ENCODE peak calls at places on chromosome 14, in ten cellular contexts. One of them, this sample, is unnamed.

GRCh38 chr14:94936411-94936892 is 166.5 kb upstream of the GSC start:
- DNase-seq in adipocyte: peak
- DNase-seq in HEK293T: no peak
- DNase-seq in NCI-H2081: peak
- DNase-seq in frontal cortex: peak
- DNase-seq in fibroblast of the aortic adventitia: peak
- DNase-seq in stimulated activated CD4-positive, alpha-beta T cell treated with anti-CD3 and anti-CD28 coated beads, Interleukin-15, amount 100 ng/mL, for 24 hours: no peak
- DNase-seq in AG09309: peak
- DNase-seq in activated naive CD4-positive, alpha-beta T cell treated with anti-CD3 and anti-CD28 coated beads for 36 hours: no peak
- DNase-seq in activated T-helper 2 cell treated with anti-CD3 and anti-CD28 coated beads, Interferon-gamma antibody, Interleukin-2, Interleukin-4, amounts not matched to agents 10 μg/mL and 5 μg/mL and 100 μg/mL, durations not matched to agents 14 hours and 24 hours and 36 hours: no peak
- DNase-seq in this sample: peak

GRCh38 chr14:102525213-102526143 is 15.9 kb upstream of the ANKRD9 start:
- DNase-seq in adipocyte: peak
- DNase-seq in HEK293T: no peak
- DNase-seq in NCI-H2081: peak
- DNase-seq in frontal cortex: no peak
- DNase-seq in fibroblast of the aortic adventitia: peak
- DNase-seq in stimulated activated CD4-positive, alpha-beta T cell treated with anti-CD3 and anti-CD28 coated beads, Interleukin-15, amount 100 ng/mL, for 24 hours: peak
- DNase-seq in AG09309: no peak
- DNase-seq in activated naive CD4-positive, alpha-beta T cell treated with anti-CD3 and anti-CD28 coated beads for 36 hours: peak
- DNase-seq in activated T-helper 2 cell treated with anti-CD3 and anti-CD28 coated beads, Interferon-gamma antibody, Interleukin-2, Interleukin-4, amounts not matched to agents 10 μg/mL and 5 μg/mL and 100 μg/mL, durations not matched to agents 14 hours and 24 hours and 36 hours: no peak
- DNase-seq in this sample: peak

GRCh38 chr14:23910081-23910875 is 43.3 kb upstream of the DHRS4 start:
- DNase-seq in adipocyte: peak
- DNase-seq in HEK293T: peak
- DNase-seq in NCI-H2081: peak
- DNase-seq in frontal cortex: peak
- DNase-seq in fibroblast of the aortic adventitia: peak
- DNase-seq in stimulated activated CD4-positive, alpha-beta T cell treated with anti-CD3 and anti-CD28 coated beads, Interleukin-15, amount 100 ng/mL, for 24 hours: peak
- DNase-seq in AG09309: peak
- DNase-seq in activated naive CD4-positive, alpha-beta T cell treated with anti-CD3 and anti-CD28 coated beads for 36 hours: peak
- DNase-seq in activated T-helper 2 cell treated with anti-CD3 and anti-CD28 coated beads, Interferon-gamma antibody, Interleukin-2, Interleukin-4, amounts not matched to agents 10 μg/mL and 5 μg/mL and 100 μg/mL, durations not matched to agents 14 hours and 24 hours and 36 hours: no peak
- DNase-seq in this sample: peak

GRCh38 chr14:22003471-22003870 is 329.9 kb upstream of the OR4E1 start:
- DNase-seq in adipocyte: no peak
- DNase-seq in HEK293T: no peak
- DNase-seq in NCI-H2081: no peak
- DNase-seq in frontal cortex: no peak
- DNase-seq in fibroblast of the aortic adventitia: no peak
- DNase-seq in stimulated activated CD4-positive, alpha-beta T cell treated with anti-CD3 and anti-CD28 coated beads, Interleukin-15, amount 100 ng/mL, for 24 hours: peak
- DNase-seq in AG09309: no peak
- DNase-seq in activated naive CD4-positive, alpha-beta T cell treated with anti-CD3 and anti-CD28 coated beads for 36 hours: peak
- DNase-seq in activated T-helper 2 cell treated with anti-CD3 and anti-CD28 coated beads, Interferon-gamma antibody, Interleukin-2, Interleukin-4, amounts not matched to agents 10 μg/mL and 5 μg/mL and 100 μg/mL, durations not matched to agents 14 hours and 24 hours and 36 hours: no peak
- DNase-seq in this sample: no peak

GRCh38 chr14:73457050-73457934 is 1.1 kb downstream of the NUMB start:
- DNase-seq in adipocyte: peak
- DNase-seq in HEK293T: no peak
- DNase-seq in NCI-H2081: no peak
- DNase-seq in frontal cortex: no peak
- DNase-seq in fibroblast of the aortic adventitia: no peak
- DNase-seq in stimulated activated CD4-positive, alpha-beta T cell treated with anti-CD3 and anti-CD28 coated beads, Interleukin-15, amount 100 ng/mL, for 24 hours: peak
- DNase-seq in AG09309: no peak
- DNase-seq in activated naive CD4-positive, alpha-beta T cell treated with anti-CD3 and anti-CD28 coated beads for 36 hours: peak
- DNase-seq in activated T-helper 2 cell treated with anti-CD3 and anti-CD28 coated beads, Interferon-gamma antibody, Interleukin-2, Interleukin-4, amounts not matched to agents 10 μg/mL and 5 μg/mL and 100 μg/mL, durations not matched to agents 14 hours and 24 hours and 36 hours: peak
- DNase-seq in this sample: no peak

GRCh38 chr14:84421611-84422010 is 1108.3 kb upstream of the FLRT2 start:
- DNase-seq in adipocyte: peak
- DNase-seq in HEK293T: no peak
- DNase-seq in NCI-H2081: no peak
- DNase-seq in frontal cortex: no peak
- DNase-seq in fibroblast of the aortic adventitia: no peak
- DNase-seq in stimulated activated CD4-positive, alpha-beta T cell treated with anti-CD3 and anti-CD28 coated beads, Interleukin-15, amount 100 ng/mL, for 24 hours: no peak
- DNase-seq in AG09309: no peak
- DNase-seq in activated naive CD4-positive, alpha-beta T cell treated with anti-CD3 and anti-CD28 coated beads for 36 hours: no peak
- DNase-seq in activated T-helper 2 cell treated with anti-CD3 and anti-CD28 coated beads, Interferon-gamma antibody, Interleukin-2, Interleukin-4, amounts not matched to agents 10 μg/mL and 5 μg/mL and 100 μg/mL, durations not matched to agents 14 hours and 24 hours and 36 hours: no peak
- DNase-seq in this sample: no peak

GRCh38 chr14:99552572-99553216 is 51.3 kb downstream of the CCDC85C start:
- DNase-seq in adipocyte: no peak
- DNase-seq in HEK293T: no peak
- DNase-seq in NCI-H2081: no peak
- DNase-seq in frontal cortex: no peak
- DNase-seq in fibroblast of the aortic adventitia: no peak
- DNase-seq in stimulated activated CD4-positive, alpha-beta T cell treated with anti-CD3 and anti-CD28 coated beads, Interleukin-15, amount 100 ng/mL, for 24 hours: no peak
- DNase-seq in AG09309: no peak
- DNase-seq in activated naive CD4-positive, alpha-beta T cell treated with anti-CD3 and anti-CD28 coated beads for 36 hours: no peak
- DNase-seq in activated T-helper 2 cell treated with anti-CD3 and anti-CD28 coated beads, Interferon-gamma antibody, Interleukin-2, Interleukin-4, amounts not matched to agents 10 μg/mL and 5 μg/mL and 100 μg/mL, durations not matched to agents 14 hours and 24 hours and 36 hours: no peak
- DNase-seq in this sample: no peak

GRCh38 chr14:72876021-72876709 is 17.7 kb downstream of the DPF3 start:
- DNase-seq in adipocyte: no peak
- DNase-seq in HEK293T: no peak
- DNase-seq in NCI-H2081: no peak
- DNase-seq in frontal cortex: no peak
- DNase-seq in fibroblast of the aortic adventitia: no peak
- DNase-seq in stimulated activated CD4-positive, alpha-beta T cell treated with anti-CD3 and anti-CD28 coated beads, Interleukin-15, amount 100 ng/mL, for 24 hours: no peak
- DNase-seq in AG09309: no peak
- DNase-seq in activated naive CD4-positive, alpha-beta T cell treated with anti-CD3 and anti-CD28 coated beads for 36 hours: no peak
- DNase-seq in activated T-helper 2 cell treated with anti-CD3 and anti-CD28 coated beads, Interferon-gamma antibody, Interleukin-2, Interleukin-4, amounts not matched to agents 10 μg/mL and 5 μg/mL and 100 μg/mL, durations not matched to agents 14 hours and 24 hours and 36 hours: no peak
- DNase-seq in this sample: no peak

GRCh38 chr14:50383618-50384225 is 13.0 kb downstream of the CDKL1 start:
- DNase-seq in adipocyte: no peak
- DNase-seq in HEK293T: no peak
- DNase-seq in NCI-H2081: no peak
- DNase-seq in frontal cortex: no peak
- DNase-seq in fibroblast of the aortic adventitia: no peak
- DNase-seq in stimulated activated CD4-positive, alpha-beta T cell treated with anti-CD3 and anti-CD28 coated beads, Interleukin-15, amount 100 ng/mL, for 24 hours: no peak
- DNase-seq in AG09309: no peak
- DNase-seq in activated naive CD4-positive, alpha-beta T cell treated with anti-CD3 and anti-CD28 coated beads for 36 hours: no peak
- DNase-seq in activated T-helper 2 cell treated with anti-CD3 and anti-CD28 coated beads, Interferon-gamma antibody, Interleukin-2, Interleukin-4, amounts not matched to agents 10 μg/mL and 5 μg/mL and 100 μg/mL, durations not matched to agents 14 hours and 24 hours and 36 hours: no peak
- DNase-seq in this sample: no peak

GRCh38 chr14:20560961-20561360 is at the start of gene RNASE9:
- DNase-seq in adipocyte: no peak
- DNase-seq in HEK293T: no peak
- DNase-seq in NCI-H2081: no peak
- DNase-seq in frontal cortex: no peak
- DNase-seq in fibroblast of the aortic adventitia: no peak
- DNase-seq in stimulated activated CD4-positive, alpha-beta T cell treated with anti-CD3 and anti-CD28 coated beads, Interleukin-15, amount 100 ng/mL, for 24 hours: no peak
- DNase-seq in AG09309: no peak
- DNase-seq in activated naive CD4-positive, alpha-beta T cell treated with anti-CD3 and anti-CD28 coated beads for 36 hours: no peak
- DNase-seq in activated T-helper 2 cell treated with anti-CD3 and anti-CD28 coated beads, Interferon-gamma antibody, Interleukin-2, Interleukin-4, amounts not matched to agents 10 μg/mL and 5 μg/mL and 100 μg/mL, durations not matched to agents 14 hours and 24 hours and 36 hours: no peak
- DNase-seq in this sample: no peak

GRCh38 chr14:35342160-35343010 is 50.2 kb downstream of the PSMA6 start:
- DNase-seq in adipocyte: peak
- DNase-seq in HEK293T: no peak
- DNase-seq in NCI-H2081: no peak
- DNase-seq in frontal cortex: no peak
- DNase-seq in fibroblast of the aortic adventitia: peak
- DNase-seq in stimulated activated CD4-positive, alpha-beta T cell treated with anti-CD3 and anti-CD28 coated beads, Interleukin-15, amount 100 ng/mL, for 24 hours: no peak
- DNase-seq in AG09309: no peak
- DNase-seq in activated naive CD4-positive, alpha-beta T cell treated with anti-CD3 and anti-CD28 coated beads for 36 hours: no peak
- DNase-seq in activated T-helper 2 cell treated with anti-CD3 and anti-CD28 coated beads, Interferon-gamma antibody, Interleukin-2, Interleukin-4, amounts not matched to agents 10 μg/mL and 5 μg/mL and 100 μg/mL, durations not matched to agents 14 hours and 24 hours and 36 hours: no peak
- DNase-seq in this sample: peak